ENCODE peak calls at places on chromosome 10, in six cellular contexts. U is fibroblast of lung, E is GM12865, V is BE2C, D is lower lobe of right lung, R is fibroblast of pulmonary artery. B is an unnamed sample.

GRCh38 chr10:6445671-6446278 is 134.3 kb downstream of the PRKCQ start:
- DNase-seq in V (peak; percentile 17), R (peak; percentile 57), E (peak; percentile 48), D (peak; percentile 57), U (peak; percentile 49), B (no peak)

GRCh38 chr10:82969405-82969804 is 1094.4 kb downstream of the NRG3 start:
- DNase-seq in D (no peak), E (peak; percentile 35), R (peak; percentile 59), V (no peak), U (peak; percentile 37), B (no peak)

GRCh38 chr10:131860806-131861440 is 39.9 kb upstream of the PPP2R2D start:
- DNase-seq in E (no peak), U (no peak), D (peak; percentile 6), R (no peak), V (no peak), B (no peak)

GRCh38 chr10:17836917-17837316 is 27.8 kb downstream of the MRC1 start:
- DNase-seq in V (peak; percentile 57), E (no peak), U (peak; percentile 54), D (no peak), R (peak; percentile 78), B (no peak)

GRCh38 chr10:98394855-98395440 is 20.0 kb downstream of the PYROXD2 start:
- DNase-seq in V (no peak), R (no peak), D (no peak), E (no peak), U (no peak), B (no peak)

GRCh38 chr10:101780818-101781654 is 2.2 kb downstream of the NPM3 start:
- DNase-seq in R (peak; percentile 72), D (peak; percentile 75), V (peak; percentile 74), E (peak; percentile 81), U (peak; percentile 53), B (peak; percentile 67)

GRCh38 chr10:99374972-99375371 is 45.8 kb downstream of the CNNM1 start:
- DNase-seq in V (no peak), U (no peak), E (no peak), R (no peak), D (no peak), B (no peak)

GRCh38 chr10:86361134-86362128 is 5.2 kb downstream of the GRID1 start:
- DNase-seq in E (no peak), V (peak; percentile 63), D (no peak), U (no peak), R (no peak), B (no peak)

GRCh38 chr10:124911124-124912051 is 30.5 kb upstream of the ZRANB1 start:
- DNase-seq in R (peak; percentile 66), U (peak; percentile 80), D (no peak), V (no peak), E (no peak), B (no peak)

GRCh38 chr10:58028597-58029366 is 238.9 kb downstream of the IPMK start:
- DNase-seq in D (no peak), V (no peak), E (no peak), R (peak; percentile 79), U (peak; percentile 79), B (no peak)

GRCh38 chr10:33822774-33823173 is 488.3 kb upstream of the NRP1 start:
- DNase-seq in D (no peak), V (no peak), U (no peak), R (peak; percentile 45), E (no peak), B (no peak)

GRCh38 chr10:20892796-20893195 is 4.3 kb downstream of the NEBL start:
- DNase-seq in E (no peak), V (no peak), R (peak; percentile 3), D (no peak), U (no peak), B (no peak)

GRCh38 chr10:116796469-116796868 is 52.8 kb upstream of the ENO4 start:
- DNase-seq in R (no peak), V (no peak), D (no peak), U (no peak), E (no peak), B (no peak)

GRCh38 chr10:116792772-116793171 is 50.4 kb upstream of the HSPA12A start:
- DNase-seq in U (no peak), R (no peak), V (no peak), E (no peak), D (no peak), B (no peak)

GRCh38 chr10:116800356-116800929 is 48.9 kb upstream of the ENO4 start:
- DNase-seq in V (no peak), E (no peak), R (no peak), U (no peak), D (no peak), B (no peak)

GRCh38 chr10:116798859-116799258 is 50.4 kb upstream of the ENO4 start:
- DNase-seq in R (no peak), D (no peak), V (no peak), E (no peak), U (no peak), B (no peak)

DNA sequence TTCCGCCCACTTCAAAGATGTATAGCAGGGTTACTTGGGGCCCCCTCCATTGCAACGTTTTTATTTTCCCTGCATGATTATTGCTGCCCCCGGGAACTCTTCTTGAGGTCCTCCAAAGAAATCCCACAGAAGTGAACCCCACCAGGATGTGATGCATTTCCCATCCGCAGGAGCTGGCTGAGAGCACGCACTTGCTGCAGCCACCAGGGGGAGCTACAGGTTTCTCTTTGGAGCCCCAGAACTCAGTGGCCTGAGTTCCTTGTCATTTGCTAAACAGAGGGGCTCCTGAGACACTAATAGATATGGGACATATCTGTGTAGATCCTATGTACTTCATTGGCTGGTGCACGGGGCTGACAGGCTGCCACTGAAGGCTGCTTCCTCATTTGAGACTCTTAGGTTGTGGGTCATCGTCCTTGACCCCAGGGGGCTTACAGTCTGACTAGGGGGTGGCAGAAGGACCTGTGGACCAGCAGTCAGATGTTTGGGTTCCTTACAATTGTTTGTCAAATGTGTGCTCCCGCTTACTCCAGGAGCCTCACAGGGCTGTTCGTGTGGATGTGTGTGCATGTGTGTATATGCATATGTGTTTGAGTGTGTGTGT is 52.3 kb upstream of the ENO4 start:
- DNase-seq in R (peak; percentile 76), U (peak; percentile 68), E (peak; percentile 73), V (peak; percentile 74), D (peak; percentile 67), B (no peak)
- TF ChIP-seq CTCF in R (peak; percentile 97), U (peak; percentile 98), E (peak; percentile 90), V (peak; percentile 86), D (peak; percentile 88), B (peak; percentile 96)

DNA sequence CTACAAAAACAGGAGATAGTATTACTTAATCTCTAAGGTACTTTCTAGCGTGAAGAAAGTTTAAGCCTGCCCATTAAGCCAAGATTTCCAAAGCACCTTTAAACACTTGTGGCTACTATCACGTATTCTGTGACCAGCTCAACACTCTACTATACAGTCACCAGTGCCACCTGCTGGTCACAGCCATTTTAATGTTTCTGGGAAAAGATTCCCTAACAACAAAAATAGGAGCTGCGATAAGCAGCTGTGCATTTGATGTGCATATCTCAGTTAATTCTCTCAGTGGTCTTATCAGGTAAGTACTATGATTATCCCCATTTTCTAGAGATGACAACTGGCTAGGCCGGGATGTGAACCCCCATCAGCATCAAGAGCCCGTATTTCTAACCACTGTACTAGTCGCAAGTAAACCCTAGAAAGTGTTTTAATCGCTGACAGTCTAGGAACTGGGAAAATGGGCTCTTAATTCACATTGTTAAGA is 860 bp downstream of the SEC31B start:
- DNase-seq in R (peak; percentile 73), D (peak; percentile 50), E (peak; percentile 48), U (peak; percentile 66), V (peak; percentile 74), B (no peak)
- TF ChIP-seq CTCF in R (peak; percentile 79), D (peak; percentile 68), E (peak; percentile 59), U (peak; percentile 71), V (peak; percentile 75), B (peak; percentile 55)

GRCh38 chr10:94225589-94225988 is 137.2 kb downstream of the NOC3L start:
- DNase-seq in V (no peak), U (peak; percentile 35), R (no peak), D (no peak), E (no peak), B (no peak)
- TF ChIP-seq CTCF in V (peak; percentile 30), U (peak; percentile 34), R (peak; percentile 13), D (peak; percentile 22), E (no peak), B (no peak)

DNA sequence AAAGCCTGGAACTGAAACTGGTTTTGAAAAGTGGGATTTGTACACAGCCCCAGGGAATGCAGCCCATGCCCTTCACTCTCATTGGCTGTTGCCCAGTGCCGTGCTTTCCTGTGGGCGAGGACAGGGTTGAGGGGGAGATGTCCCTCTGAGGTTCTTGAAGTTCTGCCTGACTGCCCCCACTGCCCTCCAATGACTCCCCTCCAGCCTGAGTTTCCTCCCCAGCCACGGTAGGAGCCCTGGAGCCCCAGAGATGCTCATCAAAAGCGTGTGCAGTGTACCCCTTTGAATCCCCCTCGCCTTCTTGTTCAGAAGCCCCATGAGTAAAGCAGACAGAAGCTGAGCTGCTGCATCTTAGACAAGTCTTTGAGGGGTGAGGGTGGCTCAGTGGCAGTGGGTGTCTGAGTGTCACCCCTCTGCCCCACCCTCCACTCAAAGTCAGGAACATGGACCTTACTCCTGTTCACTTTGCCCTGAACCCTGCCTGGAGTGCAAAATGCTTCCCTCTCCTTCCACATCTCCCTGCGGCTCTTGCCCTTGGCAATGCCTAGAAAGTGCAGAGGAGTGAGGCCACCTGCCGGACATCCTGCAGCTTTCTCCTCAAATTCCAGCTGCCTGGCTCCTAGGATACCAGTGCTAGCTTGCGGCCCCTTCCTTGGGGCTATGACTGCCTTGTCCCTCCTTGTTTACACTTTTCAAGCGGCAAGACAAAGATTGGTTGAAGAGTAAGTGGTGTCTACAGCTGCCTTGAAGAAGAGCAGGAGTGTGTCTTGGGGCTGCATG is 19.9 kb downstream of the FAM241B start:
- DNase-seq in V (no peak), R (no peak), D (no peak), U (peak; percentile 7), E (no peak), B (no peak)
- TF ChIP-seq CTCF in V (no peak), R (no peak), D (no peak), U (peak; percentile 10), E (no peak), B (no peak)

B was measured in GM06990.